ENCODE peak calls at places on chromosomes 16 and 17, in ten cellular contexts. U, R, H, I, T, C, P, Z, J and E are unnamed samples.

GRCh38 chr16:4612977-4613635 is 1.6 kb downstream of the UBALD1 start:
- DNase-seq in U (no peak), R (no peak), H (no peak), I (no peak), T (no peak), C (no peak), P (no peak), Z (peak), J (no peak), E (peak)

GRCh38 chr16:24852281-24852721 is 6.5 kb downstream of the SLC5A11 start:
- DNase-seq in U (no peak), R (no peak), H (no peak), I (peak), T (no peak), C (no peak), P (no peak), Z (peak), J (no peak), E (no peak)

GRCh38 chr16:86365513-86366040 is 144.8 kb upstream of the FOXF1 start:
- DNase-seq in U (no peak), R (no peak), H (no peak), I (no peak), T (no peak), C (no peak), P (no peak), Z (no peak), J (no peak), E (no peak)

GRCh38 chr17:8506145-8506544 is 70.5 kb downstream of the NDEL1 start:
- DNase-seq in U (no peak), R (no peak), H (no peak), I (no peak), T (no peak), C (no peak), P (no peak), Z (no peak), J (no peak), E (no peak)

GRCh38 chr17:29045734-29046133 is 2.8 kb downstream of the PIPOX start:
- DNase-seq in U (no peak), R (no peak), H (no peak), I (no peak), T (no peak), C (no peak), P (no peak), Z (no peak), J (no peak), E (no peak)

GRCh38 chr17:17416007-17416399 is 60.8 kb upstream of the MED9 start:
- DNase-seq in U (no peak), R (peak), H (no peak), I (peak), T (no peak), C (no peak), P (no peak), Z (peak), J (peak), E (no peak)

GRCh38 chr17:58556833-58557250 is 42.4 kb upstream of the MTMR4 start:
- DNase-seq in U (no peak), R (no peak), H (no peak), I (peak), T (no peak), C (no peak), P (no peak), Z (no peak), J (no peak), E (no peak)

GRCh38 chr17:55454906-55455474 is 33.4 kb upstream of the MMD start:
- DNase-seq in U (no peak), R (peak), H (no peak), I (no peak), T (no peak), C (no peak), P (no peak), Z (peak), J (no peak), E (no peak)

GRCh38 chr17:71975998-71976649 is 144.7 kb upstream of the SOX9 start:
- DNase-seq in U (peak), R (peak), H (no peak), I (peak), T (peak), C (peak), P (no peak), Z (peak), J (peak), E (no peak)

GRCh38 chr16:86971251-86971650 is 345.9 kb downstream of the C16orf95 start:
- DNase-seq in U (no peak), R (no peak), H (no peak), I (no peak), T (peak), C (no peak), P (no peak), Z (no peak), J (no peak), E (peak)

GRCh38 chr17:81129711-81130367 is 35.5 kb upstream of the PVALEF start:
- DNase-seq in U (no peak), R (no peak), H (no peak), I (no peak), T (no peak), C (no peak), P (no peak), Z (no peak), J (no peak), E (no peak)

GRCh38 chr16:58024673-58025350 is 742 bp upstream of the MMP15 start:
- DNase-seq in U (peak), R (no peak), H (peak), I (peak), T (peak), C (peak), P (no peak), Z (no peak), J (peak), E (peak)

GRCh38 chr16:30352488-30353401 is 2.4 kb downstream of the CD2BP2 start:
- DNase-seq in U (no peak), R (no peak), H (no peak), I (no peak), T (no peak), C (no peak), P (no peak), Z (no peak), J (no peak), E (peak)

GRCh38 chr17:2444382-2444781 is 43.5 kb upstream of the MNT start:
- DNase-seq in U (no peak), R (no peak), H (no peak), I (no peak), T (no peak), C (no peak), P (no peak), Z (no peak), J (no peak), E (no peak)

GRCh38 chr16:21116148-21116693 is 34.4 kb downstream of the DNAH3 start:
- DNase-seq in U (no peak), R (no peak), H (no peak), I (no peak), T (no peak), C (no peak), P (no peak), Z (no peak), J (peak), E (no peak)

GRCh38 chr17:35170968-35171771 is 23.0 kb downstream of the SLC35G3 start:
- DNase-seq in U (no peak), R (peak), H (no peak), I (no peak), T (no peak), C (no peak), P (no peak), Z (peak), J (peak), E (no peak)

GRCh38 chr16:72256398-72257048 is 84.6 kb upstream of the PMFBP1 start:
- DNase-seq in U (no peak), R (peak), H (no peak), I (no peak), T (no peak), C (no peak), P (no peak), Z (no peak), J (no peak), E (no peak)

GRCh38 chr17:34852614-34853013 is 108.6 kb downstream of the CCT6B start:
- DNase-seq in U (no peak), R (no peak), H (no peak), I (no peak), T (no peak), C (no peak), P (no peak), Z (no peak), J (no peak), E (no peak)

GRCh38 chr16:76535-77272 is 1.3 kb upstream of the MPG start:
- DNase-seq in U (peak), R (peak), H (no peak), I (no peak), T (peak), C (no peak), P (no peak), Z (peak), J (peak), E (no peak)

GRCh38 chr16:55204923-55205322 is 119.1 kb upstream of the IRX6 start:
- DNase-seq in U (no peak), R (no peak), H (no peak), I (no peak), T (no peak), C (no peak), P (no peak), Z (no peak), J (no peak), E (no peak)

GRCh38 chr16:55209626-55210025 is 114.4 kb upstream of the IRX6 start:
- DNase-seq in U (no peak), R (no peak), H (no peak), I (no peak), T (no peak), C (no peak), P (no peak), Z (no peak), J (no peak), E (no peak)

GRCh38 chr16:55203570-55203969 is 120.4 kb upstream of the IRX6 start:
- DNase-seq in U (no peak), R (no peak), H (no peak), I (no peak), T (no peak), C (no peak), P (no peak), Z (no peak), J (no peak), E (no peak)

GRCh38 chr16:55204094-55204493 is 119.9 kb upstream of the IRX6 start:
- DNase-seq in U (no peak), R (no peak), H (no peak), I (no peak), T (no peak), C (no peak), P (no peak), Z (no peak), J (no peak), E (no peak)

DNA sequence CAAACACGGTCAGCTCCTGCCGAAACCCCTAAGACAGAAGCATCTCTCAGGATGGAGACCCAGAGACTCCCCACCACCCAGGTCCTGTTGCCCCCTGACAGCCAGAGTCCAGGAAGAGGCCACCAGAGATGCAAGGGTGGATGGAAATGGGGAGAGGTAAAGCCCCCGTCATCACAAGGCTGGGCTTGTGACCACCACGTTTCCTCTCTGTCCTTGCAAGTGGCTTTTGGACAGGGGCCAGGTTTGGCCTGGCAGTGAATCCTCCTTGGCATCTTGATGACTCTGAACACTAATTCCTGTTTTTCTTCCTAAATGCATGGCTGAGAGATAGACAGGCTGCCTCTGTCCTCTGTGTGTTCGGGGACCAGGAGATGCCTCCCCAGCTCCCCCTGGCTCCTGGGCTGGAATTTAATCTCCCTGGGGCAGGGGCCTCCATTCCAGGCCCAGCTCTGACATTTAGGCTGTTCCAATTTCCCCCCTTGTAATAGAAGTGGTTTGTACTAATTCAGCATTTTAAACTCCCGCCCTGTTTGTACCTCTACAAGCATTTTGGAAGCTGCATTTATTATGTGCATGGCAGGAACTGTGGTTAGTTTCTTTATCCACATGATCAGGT is 116.2 kb upstream of the IRX6 start:
- DNase-seq in U (no peak), R (no peak), H (no peak), I (no peak), T (no peak), C (no peak), P (no peak), Z (no peak), J (peak), E (no peak)
- TF ChIP-seq CTCF in U (no peak), R (no peak), H (no peak), I (peak), T (no peak), C (no peak), P (no peak), Z (no peak), J (no peak), E (no peak)

GRCh38 chr17:74641949-74642298 is 18.4 kb upstream of the CD300E start:
- DNase-seq in U (no peak), R (no peak), H (no peak), I (no peak), T (no peak), C (no peak), P (no peak), Z (no peak), J (no peak), E (no peak)
- TF ChIP-seq CTCF in U (no peak), R (no peak), H (no peak), I (no peak), T (no peak), C (no peak), P (no peak), Z (no peak), J (no peak), E (no peak)

DNA sequence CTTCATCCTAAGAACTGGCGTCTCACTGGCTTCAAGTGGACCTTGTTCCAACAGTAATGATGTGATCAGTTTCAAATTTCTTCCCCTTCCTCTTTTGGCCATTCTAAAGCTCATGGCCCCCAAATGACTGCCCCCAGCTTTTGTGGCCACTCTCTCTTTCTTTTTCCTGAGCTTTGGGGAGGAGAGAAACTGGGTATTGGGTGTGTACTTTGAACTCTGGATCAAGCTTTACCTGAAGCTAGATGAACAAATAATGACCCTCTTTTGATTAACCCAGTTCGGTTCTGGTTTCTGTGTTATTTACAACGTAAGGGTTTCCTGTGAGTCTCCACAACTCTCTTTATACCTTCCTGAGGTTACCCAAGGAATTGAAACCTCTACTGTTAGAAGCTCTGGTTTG is 132.7 kb downstream of the FTO start:
- DNase-seq in U (no peak), R (no peak), H (no peak), I (no peak), T (no peak), C (no peak), P (no peak), Z (no peak), J (no peak), E (no peak)
- TF ChIP-seq CTCF in U (no peak), R (no peak), H (no peak), I (no peak), T (no peak), C (no peak), P (no peak), Z (no peak), J (no peak), E (no peak)

GRCh38 chr17:46046957-46047356 is 47.9 kb downstream of the STH start:
- DNase-seq in U (no peak), R (no peak), H (no peak), I (no peak), T (no peak), C (no peak), P (no peak), Z (no peak), J (peak), E (no peak)
- TF ChIP-seq CTCF in U (peak), R (no peak), H (no peak), I (no peak), T (peak), C (peak), P (no peak), Z (no peak), J (no peak), E (no peak)